ENCODE peak calls at places on chromosomes 2 and 18, in four cellular contexts. Y is hepatocyte, A is heart right ventricle, G is breast epithelium. W is an unnamed sample.

GRCh38 chr2:45874324-45874723 is 222.8 kb downstream of the PRKCE start:
- DNase-seq in Y (no peak), G (peak; percentile 89), A (peak; percentile 76), W (peak; percentile 81)

GRCh38 chr18:36692331-36692730 is 136.5 kb downstream of the TPGS2 start:
- DNase-seq in G (no peak), Y (no peak), A (no peak), W (no peak)

GRCh38 chr2:206086683-206087350 is 843 bp upstream of the INO80D start:
- DNase-seq in Y (peak; percentile 25), A (no peak), G (no peak), W (no peak)

GRCh38 chr2:157782057-157782845 is 93.9 kb downstream of the ACVR1 start:
- DNase-seq in G (peak; percentile 39), Y (no peak), A (no peak), W (peak; percentile 72)

GRCh38 chr2:14675489-14675888 is 43.0 kb downstream of the LRATD1 start:
- DNase-seq in A (no peak), G (no peak), Y (no peak), W (no peak)

GRCh38 chr2:11850082-11850481 is 103.7 kb downstream of the LPIN1 start:
- DNase-seq in A (no peak), G (no peak), Y (no peak), W (no peak)

GRCh38 chr2:120169020-120169419 is 54.2 kb downstream of the TMEM185B start:
- DNase-seq in A (no peak), Y (no peak), G (no peak), W (no peak)

GRCh38 chr2:129722306-129723020 is 257.0 kb upstream of the RAB6C start:
- DNase-seq in Y (no peak), A (no peak), G (no peak), W (no peak)

GRCh38 chr2:42613281-42614064 is 45.0 kb downstream of the MTA3 start:
- DNase-seq in G (no peak), Y (no peak), A (no peak), W (no peak)

GRCh38 chr2:219509780-219510511 is 4.3 kb upstream of the ASIC4 start:
- DNase-seq in Y (peak; percentile 82), G (no peak), A (peak; percentile 45), W (peak; percentile 75)

GRCh38 chr2:112692496-112692911 is 28.3 kb upstream of the NT5DC4 start:
- DNase-seq in G (peak; percentile 62), A (no peak), Y (peak; percentile 91), W (peak; percentile 27)

GRCh38 chr2:145038041-145038525 is 518.2 kb upstream of the ZEB2 start:
- DNase-seq in Y (no peak), G (no peak), A (no peak), W (no peak)

GRCh38 chr18:8946046-8946838 is 156.3 kb upstream of the NDUFV2 start:
- DNase-seq in Y (no peak), A (no peak), G (no peak), W (no peak)

GRCh38 chr2:142750858-142751257 is 126.6 kb upstream of the KYNU start:
- DNase-seq in A (no peak), Y (no peak), G (no peak), W (no peak)

GRCh38 chr2:231861538-231861937 is 64.7 kb downstream of the NPPC start:
- DNase-seq in A (no peak), Y (no peak), G (no peak), W (no peak)

GRCh38 chr2:12821656-12822055 is 104.9 kb downstream of the TRIB2 start:
- DNase-seq in A (no peak), G (no peak), Y (no peak), W (no peak)

GRCh38 chr2:147049888-147050446 is 794.9 kb upstream of the ACVR2A start:
- DNase-seq in G (no peak), Y (no peak), A (no peak), W (no peak)

GRCh38 chr2:121485039-121485438 is 45.6 kb upstream of the RNU4ATAC start:
- DNase-seq in Y (no peak), G (no peak), A (no peak), W (no peak)

GRCh38 chr2:46967990-46968647 is 52.5 kb upstream of the MCFD2 start:
- DNase-seq in G (peak; percentile 85), A (peak; percentile 61), Y (peak; percentile 68), W (peak; percentile 89)

GRCh38 chr2:36489296-36489695 is 108.7 kb downstream of the FEZ2 start:
- DNase-seq in A (no peak), Y (peak; percentile 60), G (no peak), W (no peak)

GRCh38 chr2:80326214-80326613 is 21.7 kb upstream of the LRRTM1 start:
- DNase-seq in Y (peak; percentile 44), G (no peak), A (no peak), W (no peak)

GRCh38 chr18:35949090-35949489 is 23.4 kb upstream of the RMP24 start:
- DNase-seq in G (no peak), Y (no peak), A (no peak), W (no peak)

GRCh38 chr2:217737127-217737526 is 265.7 kb downstream of the TNS1 start:
- DNase-seq in G (no peak), Y (no peak), A (no peak), W (no peak)

DNA sequence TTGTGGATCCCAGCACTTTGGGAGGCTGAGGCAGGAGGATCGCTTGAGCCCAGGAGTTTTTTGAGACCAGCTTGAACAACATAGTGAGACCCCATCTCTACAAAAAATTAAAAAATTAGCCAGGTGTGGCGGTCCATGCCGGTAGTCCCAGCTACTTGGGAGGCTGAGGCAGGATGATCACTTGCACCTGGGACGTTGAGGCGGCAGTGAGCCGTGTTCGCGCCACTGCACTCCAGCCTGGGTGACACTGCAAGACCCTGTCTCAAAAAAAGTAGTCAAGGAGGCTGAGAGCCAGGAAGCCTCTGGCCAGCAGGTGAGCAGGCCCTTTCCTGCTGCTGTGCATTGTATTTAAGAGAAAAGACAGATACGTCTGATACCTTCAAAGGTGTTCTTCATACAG is 11.1 kb upstream of the PROC start:
- DNase-seq in Y (no peak), A (no peak), G (no peak), W (no peak)
- H3K4me1 ChIP-seq in Y (peaks cover 28% of the 10 kb centered on the region), A (peaks cover 56% of the 10 kb centered on the region), G (no peaks in the 10 kb centered on the region), W (peaks cover 34% of the 10 kb centered on the region)

DNA sequence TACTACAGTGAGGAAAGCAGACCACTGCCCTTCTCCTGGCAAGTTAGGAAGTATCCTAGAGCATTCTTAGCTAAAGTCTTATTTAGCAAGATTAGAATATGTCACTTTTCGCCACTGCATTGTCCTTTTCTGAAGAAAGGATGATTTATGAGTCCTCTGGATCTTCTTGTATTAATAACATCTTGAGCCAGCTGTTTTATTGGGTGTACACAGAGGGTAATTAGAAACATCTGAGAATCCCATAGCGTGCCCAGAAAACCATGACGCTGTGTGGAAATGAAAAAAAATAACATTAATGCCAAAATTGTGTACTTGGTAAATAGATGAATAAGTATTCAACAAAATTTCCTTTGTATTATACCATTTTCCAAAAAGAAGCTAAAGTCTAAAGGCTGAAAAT is 198.7 kb downstream of the LTBP1 start:
- DNase-seq in G (no peak), Y (no peak), A (no peak), W (no peak)
- H3K27ac ChIP-seq in G (no peak overlapping the region), Y (peak overlapping the region; percentile 56), A (peak overlapping the region; percentile 58), W (peak overlapping the region; percentile 36)

DNA sequence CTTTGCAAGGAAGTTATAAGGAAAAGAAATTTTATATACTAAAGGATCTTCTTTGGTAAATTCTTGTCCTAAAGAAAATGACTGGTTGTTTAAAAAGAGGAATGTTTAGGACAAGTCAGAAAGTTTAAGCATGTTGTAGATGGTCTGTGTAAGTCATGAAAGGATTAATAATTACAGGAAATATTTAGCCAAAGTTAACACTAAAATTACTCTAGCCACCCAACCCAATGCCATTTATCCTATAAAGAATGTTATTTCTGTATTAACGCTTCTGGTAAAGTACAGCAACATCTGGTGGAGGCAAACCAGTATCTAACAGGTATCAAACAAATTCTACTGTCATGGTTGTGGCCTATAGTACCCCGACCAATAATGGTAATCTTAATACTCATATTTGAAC is 546.9 kb upstream of the PKDCC start:
- DNase-seq in G (no peak), Y (no peak), A (no peak), W (no peak)
- H3K9me3 ChIP-seq in G (peaks cover 59% of the 10 kb centered on the region), Y (no peaks in the 10 kb centered on the region), A (peaks cover 16% of the 10 kb centered on the region), W (peaks cover 6% of the 10 kb centered on the region)

DNA sequence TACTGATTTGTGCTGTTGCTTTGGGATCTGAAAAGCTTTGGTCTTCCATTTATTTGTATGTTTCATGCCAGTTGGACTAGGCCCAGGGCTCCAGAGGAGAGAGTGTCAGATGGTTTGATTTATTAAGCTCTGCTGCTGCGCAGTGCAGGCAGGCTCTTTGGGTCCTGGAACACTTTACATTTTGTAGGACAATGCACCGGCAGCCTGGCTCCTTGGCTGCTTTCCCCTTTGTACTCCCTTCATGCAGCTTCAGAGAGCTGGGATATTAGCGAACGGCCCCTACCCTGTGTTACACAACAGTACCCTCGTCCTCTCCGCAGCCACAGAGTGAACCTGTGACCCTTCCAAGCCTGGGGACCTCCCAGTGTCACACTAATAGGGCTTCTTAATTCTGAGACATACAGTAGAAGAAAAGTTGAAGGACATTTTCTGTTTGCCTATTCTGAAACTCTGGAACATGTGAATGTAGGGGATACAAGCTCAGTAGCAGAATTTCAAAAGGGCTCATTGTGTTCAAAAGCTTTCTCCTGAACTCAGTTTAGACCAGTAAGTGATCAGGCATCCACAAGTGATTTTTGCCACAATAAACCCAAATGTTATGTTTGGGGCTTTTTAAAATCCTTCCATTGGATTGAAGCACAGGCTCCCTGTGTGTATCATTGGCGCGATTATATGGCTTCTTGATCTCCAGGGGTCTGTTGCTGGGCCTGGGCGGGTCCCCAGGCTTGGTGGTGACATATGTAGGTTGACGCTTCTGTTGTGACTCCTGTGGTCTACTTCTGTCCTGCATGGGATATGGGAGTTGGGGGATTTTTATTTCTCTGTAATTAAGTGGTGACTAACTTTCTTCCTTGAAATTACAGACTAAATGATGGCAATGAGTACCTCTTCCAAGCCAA is 56.5 kb upstream of the EML6 start:
- DNase-seq in A (peak; percentile 52), G (no peak), Y (peak; percentile 63), W (peak; percentile 42)
- H3K4me1 ChIP-seq in A (peaks cover 53% of the 10 kb centered on the region), G (peaks cover 31% of the 10 kb centered on the region), Y (peaks cover 52% of the 10 kb centered on the region), W (peaks cover 38% of the 10 kb centered on the region)

GRCh38 chr2:118737690-118738089 is 109.8 kb downstream of the EN1 start:
- DNase-seq in A (no peak), G (no peak), Y (no peak), W (no peak)
- H3K27ac ChIP-seq in A (no peak overlapping the region), G (no peak overlapping the region), Y (no peak overlapping the region), W (no peak overlapping the region)

GRCh38 chr18:71678144-71678543 is 866.0 kb downstream of the CBLN2 start:
- DNase-seq in Y (no peak), A (no peak), G (no peak), W (no peak)

GRCh38 chr18:71673498-71673897 is 870.6 kb downstream of the CBLN2 start:
- DNase-seq in Y (no peak), G (no peak), A (no peak), W (no peak)

GRCh38 chr18:71673954-71674353 is 870.2 kb downstream of the CBLN2 start:
- DNase-seq in A (no peak), Y (no peak), G (no peak), W (no peak)
- H3K9me3 ChIP-seq in A (no peaks in the 10 kb centered on the region), Y (no peaks in the 10 kb centered on the region), G (no peaks in the 10 kb centered on the region), W (no peaks in the 10 kb centered on the region)

GRCh38 chr2:9812945-9813311 is 30.3 kb upstream of the TAF1B start:
- DNase-seq in G (no peak), A (no peak), Y (no peak), W (no peak)

GRCh38 chr2:9814129-9814868 is 29.0 kb upstream of the TAF1B start:
- DNase-seq in Y (no peak), A (no peak), G (no peak), W (no peak)

GRCh38 chr2:9813312-9814128 is 29.8 kb upstream of the TAF1B start:
- DNase-seq in A (peak; percentile 76), G (no peak), Y (peak; percentile 84), W (peak; percentile 76)

GRCh38 chr2:9809448-9810088 is 33.7 kb upstream of the TAF1B start:
- DNase-seq in G (no peak), A (no peak), Y (no peak), W (no peak)

GRCh38 chr2:9811679-9812511 is 31.4 kb upstream of the TAF1B start:
- DNase-seq in A (no peak), Y (no peak), G (no peak), W (no peak)
- H3K4me1 ChIP-seq in A (peaks cover 13% of the 10 kb centered on the region), Y (no peaks in the 10 kb centered on the region), G (peaks cover 11% of the 10 kb centered on the region), W (peaks cover 5% of the 10 kb centered on the region)

W was measured in psoas muscle.